ENCODE peak calls at places on chromosome 2, in six cellular contexts. I is activated T-cell treated with anti-CD3 and anti-CD28 coated beads for 24 hours, Y is GM10248, F is pancreas, G is neural progenitor cell, X is small intestine. V is an unnamed sample.
A peak's percentile ranks its signal among the peaks of the same experiment; 100 is the strongest.

GRCh38 chr2:134583462-134583861 is 135.3 kb downstream of the TMEM163 start:
- DNase-seq in I (no peak), G (no peak), X (peak; percentile 29), Y (no peak), F (no peak), V (no peak)

GRCh38 chr2:21422050-21422449 is 298.3 kb downstream of the TDRD15 start:
- DNase-seq in G (peak; percentile 66), I (no peak), X (no peak), Y (peak; percentile 37), F (no peak), V (peak; percentile 79)

GRCh38 chr2:39492095-39492590 is 55.1 kb upstream of the MAP4K3 start:
- DNase-seq in G (no peak), X (peak; percentile 53), I (peak; percentile 24), F (no peak), Y (peak; percentile 84), V (no peak)

GRCh38 chr2:187505064-187505672 is 49.1 kb downstream of the TFPI start:
- DNase-seq in G (no peak), F (no peak), I (no peak), X (no peak), Y (no peak), V (no peak)

GRCh38 chr2:100755441-100755840 is 64.5 kb upstream of the NPAS2 start:
- DNase-seq in F (no peak), I (no peak), Y (no peak), G (no peak), X (no peak), V (no peak)

GRCh38 chr2:57617327-57617726 is 429.3 kb upstream of the VRK2 start:
- DNase-seq in X (no peak), G (no peak), F (no peak), I (no peak), Y (no peak), V (no peak)

GRCh38 chr2:65969161-65969560 is 465.8 kb upstream of the MEIS1 start:
- DNase-seq in X (peak; percentile 20), I (no peak), Y (no peak), G (no peak), F (no peak), V (no peak)

GRCh38 chr2:230905448-230906430 is 19.3 kb downstream of the GPR55 start:
- DNase-seq in X (no peak), G (peak; percentile 43), I (peak; percentile 88), Y (no peak), F (no peak), V (no peak)

GRCh38 chr2:150690261-150690660 is 202.8 kb upstream of the RND3 start:
- DNase-seq in Y (no peak), G (no peak), X (no peak), F (no peak), I (no peak), V (no peak)

V was measured in GM23338.